ENCODE peak calls at places on chromosomes 2 and 18, in eight cellular contexts. One of them, this sample, is unnamed. For H3K36me3, the result is how much of the 10 kb centered on the place peaks cover.

GRCh38 chr2:55843096-55843991 is 80.2 kb downstream of the EFEMP1 start:
- DNase-seq in fibroblast of lung: peak
- DNase-seq in body of pancreas: peak
- DNase-seq in adrenal gland: no peak
- DNase-seq in aorta: no peak
- DNase-seq in thoracic aorta: no peak
- DNase-seq in K562: peak
- DNase-seq in heart right ventricle: no peak
- DNase-seq in this sample: no peak

GRCh38 chr18:55433140-55433539 is 154.9 kb downstream of the TCF4 start:
- DNase-seq in adrenal gland: no peak
- DNase-seq in fibroblast of lung: no peak
- DNase-seq in K562: no peak
- DNase-seq in aorta: no peak
- DNase-seq in thoracic aorta: no peak
- DNase-seq in heart right ventricle: no peak
- DNase-seq in body of pancreas: no peak
- DNase-seq in this sample: no peak

GRCh38 chr2:26395394-26395793 is 6.3 kb upstream of the DRC1 start:
- DNase-seq in aorta: no peak
- DNase-seq in adrenal gland: no peak
- DNase-seq in body of pancreas: no peak
- DNase-seq in K562: peak
- DNase-seq in heart right ventricle: no peak
- DNase-seq in fibroblast of lung: no peak
- DNase-seq in thoracic aorta: no peak
- DNase-seq in this sample: no peak

GRCh38 chr2:16112251-16112971 is 172.1 kb downstream of the MYCN start:
- DNase-seq in thoracic aorta: no peak
- DNase-seq in heart right ventricle: no peak
- DNase-seq in aorta: no peak
- DNase-seq in body of pancreas: no peak
- DNase-seq in K562: no peak
- DNase-seq in adrenal gland: no peak
- DNase-seq in fibroblast of lung: no peak
- DNase-seq in this sample: no peak

GRCh38 chr2:210477496-210477895 is 937 bp upstream of the LANCL1 start:
- DNase-seq in fibroblast of lung: peak
- DNase-seq in adrenal gland: no peak
- DNase-seq in thoracic aorta: no peak
- DNase-seq in aorta: no peak
- DNase-seq in heart right ventricle: peak
- DNase-seq in body of pancreas: no peak
- DNase-seq in K562: peak
- DNase-seq in this sample: peak

GRCh38 chr18:9876867-9877654 is 8.7 kb upstream of the TXNDC2 start:
- DNase-seq in fibroblast of lung: peak
- DNase-seq in body of pancreas: peak
- DNase-seq in thoracic aorta: no peak
- DNase-seq in K562: peak
- DNase-seq in heart right ventricle: peak
- DNase-seq in adrenal gland: peak
- DNase-seq in aorta: no peak
- DNase-seq in this sample: no peak

GRCh38 chr18:54381640-54382039 is 23.9 kb downstream of the C18orf54 start:
- DNase-seq in K562: no peak
- DNase-seq in body of pancreas: no peak
- DNase-seq in thoracic aorta: no peak
- DNase-seq in fibroblast of lung: no peak
- DNase-seq in aorta: no peak
- DNase-seq in heart right ventricle: no peak
- DNase-seq in adrenal gland: no peak
- DNase-seq in this sample: no peak

GRCh38 chr2:150572194-150572766 is 84.8 kb upstream of the RND3 start:
- DNase-seq in thoracic aorta: no peak
- DNase-seq in adrenal gland: no peak
- DNase-seq in K562: no peak
- DNase-seq in aorta: no peak
- DNase-seq in fibroblast of lung: no peak
- DNase-seq in body of pancreas: no peak
- DNase-seq in heart right ventricle: no peak
- DNase-seq in this sample: no peak

GRCh38 chr2:119338826-119339561 is 27.6 kb downstream of the C2orf76 start:
- DNase-seq in aorta: no peak
- DNase-seq in thoracic aorta: no peak
- DNase-seq in fibroblast of lung: no peak
- DNase-seq in K562: peak
- DNase-seq in adrenal gland: no peak
- DNase-seq in heart right ventricle: peak
- DNase-seq in body of pancreas: no peak
- DNase-seq in this sample: peak

GRCh38 chr2:1744446-1745170 is at the start of gene PXDN:
- DNase-seq in thoracic aorta: no peak
- DNase-seq in adrenal gland: no peak
- DNase-seq in aorta: peak
- DNase-seq in K562: no peak
- DNase-seq in body of pancreas: no peak
- DNase-seq in fibroblast of lung: peak
- DNase-seq in heart right ventricle: peak
- DNase-seq in this sample: no peak

DNA sequence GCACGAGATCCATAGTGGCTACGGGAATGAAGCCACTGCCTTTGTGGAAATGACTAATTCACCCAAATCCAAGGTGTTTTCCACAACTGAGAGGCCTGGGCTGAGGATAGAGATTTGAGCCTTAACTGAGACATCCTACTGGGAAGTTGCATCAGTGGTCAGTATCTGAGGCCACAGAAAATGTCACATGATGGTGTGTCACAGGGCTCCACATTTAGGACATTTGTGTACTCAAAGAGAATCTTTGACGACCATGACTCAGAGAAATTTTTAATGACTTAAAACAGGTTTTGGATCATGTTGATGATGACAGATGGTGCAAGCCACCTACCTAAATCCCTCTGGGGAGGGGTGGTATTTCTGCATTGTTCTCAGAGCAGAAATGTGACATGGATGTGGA is 286.2 kb downstream of the SOX11 start:
- DNase-seq in K562: no peak
- DNase-seq in heart right ventricle: no peak
- DNase-seq in thoracic aorta: no peak
- DNase-seq in body of pancreas: no peak
- DNase-seq in adrenal gland: no peak
- DNase-seq in fibroblast of lung: no peak
- DNase-seq in aorta: no peak
- DNase-seq in this sample: no peak
- H3K36me3 ChIP-seq in K562: under half
- H3K36me3 ChIP-seq in heart right ventricle: under half
- H3K36me3 ChIP-seq in thoracic aorta: under half
- H3K36me3 ChIP-seq in body of pancreas: under half
- H3K36me3 ChIP-seq in adrenal gland: under half
- H3K36me3 ChIP-seq in fibroblast of lung: under half
- H3K36me3 ChIP-seq in aorta: under half
- H3K36me3 ChIP-seq in this sample: under half

GRCh38 chr2:9494096-9494495 is 19.7 kb downstream of the IAH1 start:
- DNase-seq in K562: no peak
- DNase-seq in body of pancreas: no peak
- DNase-seq in fibroblast of lung: no peak
- DNase-seq in thoracic aorta: no peak
- DNase-seq in aorta: no peak
- DNase-seq in heart right ventricle: no peak
- DNase-seq in adrenal gland: no peak
- DNase-seq in this sample: no peak

GRCh38 chr2:9488583-9489547 is 14.5 kb downstream of the IAH1 start:
- DNase-seq in aorta: no peak
- DNase-seq in thoracic aorta: no peak
- DNase-seq in K562: no peak
- DNase-seq in fibroblast of lung: peak
- DNase-seq in body of pancreas: no peak
- DNase-seq in adrenal gland: no peak
- DNase-seq in heart right ventricle: no peak
- DNase-seq in this sample: no peak

GRCh38 chr2:9493478-9493877 is 19.1 kb downstream of the IAH1 start:
- DNase-seq in body of pancreas: no peak
- DNase-seq in heart right ventricle: no peak
- DNase-seq in thoracic aorta: no peak
- DNase-seq in aorta: no peak
- DNase-seq in adrenal gland: no peak
- DNase-seq in fibroblast of lung: no peak
- DNase-seq in K562: no peak
- DNase-seq in this sample: no peak

GRCh38 chr2:9490789-9491188 is 16.4 kb downstream of the IAH1 start:
- DNase-seq in body of pancreas: no peak
- DNase-seq in adrenal gland: no peak
- DNase-seq in fibroblast of lung: no peak
- DNase-seq in aorta: no peak
- DNase-seq in thoracic aorta: no peak
- DNase-seq in K562: no peak
- DNase-seq in heart right ventricle: no peak
- DNase-seq in this sample: no peak

GRCh38 chr2:9492927-9493326 is 18.6 kb downstream of the IAH1 start:
- DNase-seq in fibroblast of lung: no peak
- DNase-seq in heart right ventricle: no peak
- DNase-seq in aorta: no peak
- DNase-seq in thoracic aorta: no peak
- DNase-seq in body of pancreas: no peak
- DNase-seq in K562: no peak
- DNase-seq in adrenal gland: no peak
- DNase-seq in this sample: no peak
- H3K36me3 ChIP-seq in fibroblast of lung: under half
- H3K36me3 ChIP-seq in heart right ventricle: half or more
- H3K36me3 ChIP-seq in aorta: under half
- H3K36me3 ChIP-seq in thoracic aorta: under half
- H3K36me3 ChIP-seq in body of pancreas: under half
- H3K36me3 ChIP-seq in K562: half or more
- H3K36me3 ChIP-seq in adrenal gland: under half
- H3K36me3 ChIP-seq in this sample: half or more

GRCh38 chr2:54595999-54596903 is 127.2 kb upstream of the EML6 start:
- DNase-seq in body of pancreas: no peak
- DNase-seq in fibroblast of lung: no peak
- DNase-seq in K562: peak
- DNase-seq in thoracic aorta: no peak
- DNase-seq in adrenal gland: peak
- DNase-seq in heart right ventricle: peak
- DNase-seq in aorta: no peak
- DNase-seq in this sample: peak

GRCh38 chr2:54597153-54597827 is 126.2 kb upstream of the EML6 start:
- DNase-seq in thoracic aorta: no peak
- DNase-seq in aorta: no peak
- DNase-seq in heart right ventricle: peak
- DNase-seq in fibroblast of lung: peak
- DNase-seq in K562: no peak
- DNase-seq in body of pancreas: peak
- DNase-seq in adrenal gland: peak
- DNase-seq in this sample: no peak

GRCh38 chr2:54599914-54600313 is 123.5 kb upstream of the EML6 start:
- DNase-seq in aorta: peak
- DNase-seq in K562: peak
- DNase-seq in fibroblast of lung: peak
- DNase-seq in thoracic aorta: no peak
- DNase-seq in heart right ventricle: peak
- DNase-seq in body of pancreas: peak
- DNase-seq in adrenal gland: peak
- DNase-seq in this sample: no peak

GRCh38 chr2:54599326-54599710 is 124.1 kb upstream of the EML6 start:
- DNase-seq in body of pancreas: peak
- DNase-seq in K562: no peak
- DNase-seq in thoracic aorta: no peak
- DNase-seq in heart right ventricle: no peak
- DNase-seq in fibroblast of lung: no peak
- DNase-seq in aorta: no peak
- DNase-seq in adrenal gland: no peak
- DNase-seq in this sample: no peak

GRCh38 chr2:54598347-54599325 is 124.8 kb upstream of the EML6 start:
- DNase-seq in thoracic aorta: no peak
- DNase-seq in heart right ventricle: no peak
- DNase-seq in fibroblast of lung: no peak
- DNase-seq in body of pancreas: no peak
- DNase-seq in K562: peak
- DNase-seq in adrenal gland: no peak
- DNase-seq in aorta: no peak
- DNase-seq in this sample: no peak
- H3K36me3 ChIP-seq in thoracic aorta: under half
- H3K36me3 ChIP-seq in heart right ventricle: under half
- H3K36me3 ChIP-seq in fibroblast of lung: under half
- H3K36me3 ChIP-seq in body of pancreas: under half
- H3K36me3 ChIP-seq in K562: under half
- H3K36me3 ChIP-seq in adrenal gland: under half
- H3K36me3 ChIP-seq in aorta: under half
- H3K36me3 ChIP-seq in this sample: under half

GRCh38 chr2:54638103-54638502 is 85.4 kb upstream of the EML6 start:
- DNase-seq in thoracic aorta: no peak
- DNase-seq in K562: no peak
- DNase-seq in aorta: no peak
- DNase-seq in body of pancreas: no peak
- DNase-seq in heart right ventricle: no peak
- DNase-seq in fibroblast of lung: no peak
- DNase-seq in adrenal gland: no peak
- DNase-seq in this sample: no peak

GRCh38 chr2:54634564-54635511 is 88.6 kb upstream of the EML6 start:
- DNase-seq in K562: no peak
- DNase-seq in adrenal gland: peak
- DNase-seq in body of pancreas: peak
- DNase-seq in thoracic aorta: no peak
- DNase-seq in aorta: no peak
- DNase-seq in heart right ventricle: peak
- DNase-seq in fibroblast of lung: peak
- DNase-seq in this sample: no peak

GRCh38 chr2:54636425-54637139 is 86.9 kb upstream of the EML6 start:
- DNase-seq in thoracic aorta: no peak
- DNase-seq in K562: no peak
- DNase-seq in adrenal gland: peak
- DNase-seq in body of pancreas: peak
- DNase-seq in heart right ventricle: no peak
- DNase-seq in aorta: no peak
- DNase-seq in fibroblast of lung: no peak
- DNase-seq in this sample: no peak

GRCh38 chr2:54634012-54634411 is 89.5 kb upstream of the EML6 start:
- DNase-seq in fibroblast of lung: no peak
- DNase-seq in thoracic aorta: no peak
- DNase-seq in aorta: no peak
- DNase-seq in body of pancreas: no peak
- DNase-seq in heart right ventricle: no peak
- DNase-seq in adrenal gland: no peak
- DNase-seq in K562: no peak
- DNase-seq in this sample: no peak

DNA sequence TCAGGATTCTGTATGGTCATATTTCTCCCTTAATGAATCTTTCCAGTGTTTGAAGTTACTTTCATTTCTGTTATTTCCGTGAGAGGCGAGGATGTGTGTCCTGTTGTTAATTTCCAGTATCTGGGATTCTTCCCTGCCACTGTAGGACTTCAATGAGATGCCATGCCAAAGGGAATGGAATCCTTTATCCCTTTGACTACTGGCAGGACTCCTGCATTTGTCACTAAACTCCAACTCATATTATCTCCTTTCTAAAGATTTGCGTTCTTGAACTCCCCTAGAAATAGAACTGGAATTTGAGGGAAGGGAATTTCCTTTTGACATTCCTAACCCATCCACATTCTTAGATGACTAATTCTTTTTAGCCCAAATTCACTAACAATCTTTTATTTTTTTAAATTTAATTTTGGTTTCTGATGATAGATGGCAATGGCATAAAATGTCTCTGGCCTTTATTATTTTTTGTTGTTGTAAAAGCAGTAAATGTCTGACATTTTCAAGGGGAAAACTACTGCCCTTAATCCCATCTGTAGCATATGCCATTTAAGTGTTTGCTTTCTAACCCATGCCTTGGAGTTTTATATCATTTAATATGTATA is 87.8 kb upstream of the EML6 start:
- DNase-seq in fibroblast of lung: no peak
- DNase-seq in thoracic aorta: no peak
- DNase-seq in K562: no peak
- DNase-seq in heart right ventricle: no peak
- DNase-seq in adrenal gland: no peak
- DNase-seq in body of pancreas: no peak
- DNase-seq in aorta: no peak
- DNase-seq in this sample: no peak
- H3K36me3 ChIP-seq in fibroblast of lung: under half
- H3K36me3 ChIP-seq in thoracic aorta: under half
- H3K36me3 ChIP-seq in K562: half or more
- H3K36me3 ChIP-seq in heart right ventricle: half or more
- H3K36me3 ChIP-seq in adrenal gland: under half
- H3K36me3 ChIP-seq in body of pancreas: under half
- H3K36me3 ChIP-seq in aorta: under half
- H3K36me3 ChIP-seq in this sample: half or more

This sample was measured in DND-41.